ENCODE peak calls at places on chromosomes 13 and 19, in four cellular contexts. Q, D, F and C are unnamed samples.

GRCh38 chr19:892243-892996 is 567 bp downstream of the MED16 start:
- DNase-seq in Q (no peak), D (no peak), F (no peak), C (no peak)

GRCh38 chr13:111211789-111212516 is 96.8 kb downstream of the ARHGEF7 start:
- DNase-seq in Q (peak), F (no peak), D (peak), C (no peak)

GRCh38 chr19:29571181-29571580 is 34.9 kb upstream of the POP4 start:
- DNase-seq in D (no peak), Q (no peak), F (no peak), C (no peak)

GRCh38 chr19:55491546-55492360 is 3.5 kb downstream of the SSC5D start:
- DNase-seq in Q (no peak), F (no peak), D (no peak), C (no peak)

GRCh38 chr19:52190679-52191293 is 934 bp downstream of the PPP2R1A start:
- DNase-seq in Q (peak), F (no peak), D (no peak), C (no peak)

GRCh38 chr19:43662487-43662886 is 7.5 kb downstream of the PLAUR start:
- DNase-seq in F (no peak), Q (peak), D (no peak), C (no peak)

GRCh38 chr13:96671073-96671472 is 323.2 kb downstream of the OXGR1 start:
- DNase-seq in Q (no peak), F (no peak), D (no peak), C (no peak)

GRCh38 chr19:42683917-42684513 is 56.3 kb downstream of the PSG3 start:
- DNase-seq in D (peak), Q (peak), F (no peak), C (no peak)

GRCh38 chr13:79423801-79424642 is 18.0 kb upstream of the RBM26 start:
- DNase-seq in D (no peak), Q (peak), F (no peak), C (no peak)

GRCh38 chr19:1251233-1251502 is 2.8 kb downstream of the MIDN start:
- DNase-seq in Q (peak), D (no peak), F (peak), C (no peak)

GRCh38 chr13:110250258-110250891 is 56.6 kb downstream of the COL4A1 start:
- DNase-seq in F (no peak), D (peak), Q (no peak), C (peak)

GRCh38 chr13:44109986-44110640 is 230.4 kb downstream of the LACC1 start:
- DNase-seq in F (no peak), Q (no peak), D (no peak), C (no peak)

GRCh38 chr13:40528881-40529280 is 137.6 kb downstream of the FOXO1 start:
- DNase-seq in Q (no peak), D (no peak), F (no peak), C (no peak)

GRCh38 chr13:38349386-38350113 is at the start of gene UFM1:
- DNase-seq in Q (peak), F (peak), D (peak), C (peak)

GRCh38 chr19:8571006-8571411 is 6.2 kb downstream of the MYO1F start:
- DNase-seq in D (no peak), F (peak), Q (no peak), C (no peak)

GRCh38 chr19:46674416-46675178 is 13.6 kb upstream of the DACT3 start:
- DNase-seq in D (no peak), Q (peak), F (no peak), C (no peak)

GRCh38 chr19:13834308-13834790 is 39.1 kb downstream of the ZSWIM4 start:
- DNase-seq in F (no peak), D (no peak), Q (peak), C (no peak)

GRCh38 chr13:27461940-27462584 is 11.7 kb upstream of the MTIF3 start:
- DNase-seq in F (no peak), D (no peak), Q (no peak), C (no peak)

GRCh38 chr13:26442541-26442940 is 114.9 kb upstream of the WASF3 start:
- DNase-seq in D (peak), Q (peak), F (no peak), C (no peak)

GRCh38 chr19:53102701-53103140 is 501 bp downstream of the ZNF160 start:
- DNase-seq in D (no peak), F (no peak), Q (peak), C (peak)

GRCh38 chr19:54133312-54133956 is 4.1 kb upstream of the CNOT3 start:
- DNase-seq in Q (peak), F (no peak), D (no peak), C (no peak)

GRCh38 chr13:80339578-80339840 is 1.4 kb downstream of the SPRY2 start:
- DNase-seq in D (no peak), Q (peak), F (no peak), C (no peak)

GRCh38 chr19:10762656-10763055 is 44.8 kb downstream of the DNM2 start:
- DNase-seq in F (no peak), Q (peak), D (no peak), C (no peak)

GRCh38 chr13:79385694-79386093 is 20.4 kb downstream of the RBM26 start:
- DNase-seq in Q (no peak), D (no peak), F (no peak), C (no peak)

GRCh38 chr19:3176715-3177501 is 1.7 kb upstream of the S1PR4 start:
- DNase-seq in Q (peak), F (no peak), D (no peak), C (peak)

GRCh38 chr13:34076319-34076718 is 258.4 kb downstream of the RFC3 start:
- DNase-seq in Q (peak), F (no peak), D (no peak), C (no peak)

GRCh38 chr13:110920038-110920437 is 5.2 kb upstream of the ANKRD10 start:
- DNase-seq in D (no peak), F (no peak), Q (no peak), C (no peak)